ENCODE peak calls at places on chromosomes 3 and 15, in five cellular contexts. F, X, U, D and O are unnamed samples.

GRCh38 chr3:162729686-162730085 is 1233.1 kb downstream of the OTOL1 start:
- DNase-seq in U (no peak), F (no peak), D (no peak), X (no peak), O (no peak)

GRCh38 chr3:140585828-140586227 is 92.0 kb upstream of the TRIM42 start:
- DNase-seq in X (no peak), F (no peak), D (no peak), U (no peak), O (no peak)

GRCh38 chr15:52254331-52254730 is 41.3 kb downstream of the MYO5C start:
- DNase-seq in X (no peak), F (no peak), D (no peak), U (no peak), O (no peak)

GRCh38 chr15:75697523-75698398 is 14.9 kb downstream of the CSPG4 start:
- DNase-seq in X (no peak), D (no peak), F (no peak), U (no peak), O (no peak)

GRCh38 chr15:33154366-33155166 is 39.9 kb downstream of the FMN1 start:
- DNase-seq in F (no peak), U (no peak), D (no peak), X (no peak), O (peak; percentile 38)

GRCh38 chr15:25863067-25863967 is at the start of gene ATP10A:
- DNase-seq in U (no peak), D (peak; percentile 75), X (no peak), F (peak; percentile 56), O (peak; percentile 54)

GRCh38 chr15:83835384-83836010 is 181.6 kb downstream of the ADAMTSL3 start:
- DNase-seq in X (no peak), U (no peak), D (no peak), F (no peak), O (no peak)

GRCh38 chr3:8638994-8639393 is 5.6 kb downstream of the SSUH2 start:
- DNase-seq in X (no peak), U (no peak), F (no peak), D (no peak), O (no peak)

GRCh38 chr3:148254402-148254801 is 443.3 kb upstream of the AGTR1 start:
- DNase-seq in U (no peak), F (no peak), D (no peak), X (no peak), O (no peak)

GRCh38 chr3:49570033-49570654 is 15.9 kb downstream of the BSN start:
- DNase-seq in U (no peak), F (no peak), X (no peak), D (no peak), O (no peak)

GRCh38 chr3:56748663-56749231 is 53.0 kb downstream of the ARHGEF3 start:
- DNase-seq in F (no peak), D (no peak), X (no peak), U (no peak), O (no peak)

GRCh38 chr3:88988906-88989305 is 118.5 kb upstream of the EPHA3 start:
- DNase-seq in U (no peak), D (no peak), X (no peak), F (no peak), O (no peak)

GRCh38 chr3:26721047-26721446 is 98.5 kb downstream of the LRRC3B start:
- DNase-seq in F (no peak), X (no peak), D (no peak), U (no peak), O (no peak)

GRCh38 chr3:64188810-64189560 is 36.3 kb downstream of the PRICKLE2 start:
- DNase-seq in F (peak; percentile 45), U (no peak), D (no peak), X (peak; percentile 97), O (no peak)

GRCh38 chr3:143014921-143015320 is 13.6 kb downstream of the U2SURP start:
- DNase-seq in F (no peak), D (no peak), U (no peak), X (no peak), O (no peak)

GRCh38 chr3:30702521-30703404 is 96.4 kb downstream of the TGFBR2 start:
- DNase-seq in U (no peak), F (no peak), D (no peak), X (no peak), O (no peak)

GRCh38 chr3:29757054-29757777 is 476.3 kb downstream of the RBMS3 start:
- DNase-seq in X (no peak), D (no peak), F (no peak), U (no peak), O (no peak)

GRCh38 chr15:83919319-83919830 is 265.5 kb downstream of the ADAMTSL3 start:
- DNase-seq in U (no peak), F (no peak), X (no peak), D (peak; percentile 20), O (no peak)

GRCh38 chr3:18672561-18672960 is 247.4 kb upstream of the SATB1 start:
- DNase-seq in D (no peak), U (no peak), F (no peak), X (no peak), O (no peak)

GRCh38 chr15:98216166-98216565 is 255.7 kb downstream of the ARRDC4 start:
- DNase-seq in X (no peak), U (no peak), F (no peak), D (no peak), O (no peak)

GRCh38 chr15:80913541-80913940 is 76.1 kb downstream of the MESD start:
- DNase-seq in U (no peak), F (no peak), X (no peak), D (no peak), O (no peak)

GRCh38 chr15:64636101-64636500 is 139.3 kb downstream of the RBPMS2 start:
- DNase-seq in D (no peak), X (no peak), U (no peak), F (no peak), O (no peak)

GRCh38 chr3:46280105-46280797 is 38.0 kb downstream of the CCR3 start:
- DNase-seq in F (peak; percentile 24), U (no peak), D (peak; percentile 55), X (no peak), O (no peak)

GRCh38 chr3:14465425-14465824 is 63.0 kb downstream of the SLC6A6 start:
- DNase-seq in F (no peak), D (no peak), U (no peak), X (no peak), O (no peak)

GRCh38 chr3:37400945-37401344 is 226.6 kb upstream of the LRRFIP2 start:
- DNase-seq in U (no peak), D (no peak), X (no peak), F (no peak), O (no peak)

GRCh38 chr3:53069422-53070068 is 23.7 kb upstream of the SFMBT1 start:
- DNase-seq in X (no peak), U (no peak), D (no peak), F (no peak), O (no peak)

GRCh38 chr3:195662-196061 is 901 bp upstream of the CHL1 start:
- DNase-seq in F (no peak), U (no peak), D (no peak), X (no peak), O (no peak)

GRCh38 chr15:20351448-20351961 is 190.1 kb downstream of the GOLGA6L6 start:
- DNase-seq in D (no peak), F (no peak), X (no peak), U (peak; percentile 21), O (peak; percentile 29)